ENCODE peak calls at places on chromosomes 3 and 15, in eight cellular contexts. One of them, this sample, is unnamed.

GRCh38 chr3:41202834-41203345 is 3.6 kb downstream of the CTNNB1 start:
- DNase-seq in adrenal gland: no peak
- DNase-seq in H9: no peak
- DNase-seq in GM23248: peak; percentile 80
- DNase-seq in CD4-positive, alpha-beta memory T cell: no peak
- DNase-seq in A549: no peak
- DNase-seq in transverse colon: no peak
- DNase-seq in psoas muscle: no peak
- DNase-seq in this sample: no peak

GRCh38 chr3:101862453-101863165 is 13.3 kb downstream of the NFKBIZ start:
- DNase-seq in adrenal gland: no peak
- DNase-seq in H9: no peak
- DNase-seq in GM23248: no peak
- DNase-seq in CD4-positive, alpha-beta memory T cell: no peak
- DNase-seq in A549: no peak
- DNase-seq in transverse colon: no peak
- DNase-seq in psoas muscle: no peak
- DNase-seq in this sample: no peak

GRCh38 chr3:153901152-153901551 is 220.0 kb upstream of the ARHGEF26 start:
- DNase-seq in adrenal gland: no peak
- DNase-seq in H9: no peak
- DNase-seq in GM23248: peak; percentile 46
- DNase-seq in CD4-positive, alpha-beta memory T cell: no peak
- DNase-seq in A549: no peak
- DNase-seq in transverse colon: no peak
- DNase-seq in psoas muscle: no peak
- DNase-seq in this sample: peak; percentile 56

GRCh38 chr3:13136426-13136825 is 63.2 kb upstream of the IQSEC1 start:
- DNase-seq in adrenal gland: no peak
- DNase-seq in H9: peak; percentile 20
- DNase-seq in GM23248: no peak
- DNase-seq in CD4-positive, alpha-beta memory T cell: no peak
- DNase-seq in A549: no peak
- DNase-seq in transverse colon: peak; percentile 5
- DNase-seq in psoas muscle: no peak
- DNase-seq in this sample: no peak

GRCh38 chr15:79329186-79329611 is 18.3 kb downstream of the TMED3 start:
- DNase-seq in adrenal gland: no peak
- DNase-seq in H9: no peak
- DNase-seq in GM23248: peak; percentile 61
- DNase-seq in CD4-positive, alpha-beta memory T cell: no peak
- DNase-seq in A549: no peak
- DNase-seq in transverse colon: no peak
- DNase-seq in psoas muscle: no peak
- DNase-seq in this sample: peak; percentile 39

GRCh38 chr3:158489181-158489580 is 81.8 kb upstream of the MLF1 start:
- DNase-seq in adrenal gland: no peak
- DNase-seq in H9: no peak
- DNase-seq in GM23248: no peak
- DNase-seq in CD4-positive, alpha-beta memory T cell: no peak
- DNase-seq in A549: no peak
- DNase-seq in transverse colon: no peak
- DNase-seq in psoas muscle: no peak
- DNase-seq in this sample: no peak

GRCh38 chr3:157333551-157333991 is 103.1 kb upstream of the PTX3 start:
- DNase-seq in adrenal gland: no peak
- DNase-seq in H9: no peak
- DNase-seq in GM23248: peak; percentile 82
- DNase-seq in CD4-positive, alpha-beta memory T cell: no peak
- DNase-seq in A549: no peak
- DNase-seq in transverse colon: no peak
- DNase-seq in psoas muscle: no peak
- DNase-seq in this sample: no peak

GRCh38 chr3:128498901-128499530 is 6.0 kb upstream of the GATA2 start:
- DNase-seq in adrenal gland: peak; percentile 13
- DNase-seq in H9: peak; percentile 11
- DNase-seq in GM23248: no peak
- DNase-seq in CD4-positive, alpha-beta memory T cell: no peak
- DNase-seq in A549: no peak
- DNase-seq in transverse colon: no peak
- DNase-seq in psoas muscle: no peak
- DNase-seq in this sample: no peak

GRCh38 chr3:160343132-160343531 is 55.9 kb downstream of the IFT80 start:
- DNase-seq in adrenal gland: no peak
- DNase-seq in H9: no peak
- DNase-seq in GM23248: peak; percentile 69
- DNase-seq in CD4-positive, alpha-beta memory T cell: no peak
- DNase-seq in A549: no peak
- DNase-seq in transverse colon: no peak
- DNase-seq in psoas muscle: no peak
- DNase-seq in this sample: no peak

GRCh38 chr3:43783987-43784639 is 93.4 kb downstream of the ABHD5 start:
- DNase-seq in adrenal gland: no peak
- DNase-seq in H9: no peak
- DNase-seq in GM23248: no peak
- DNase-seq in CD4-positive, alpha-beta memory T cell: no peak
- DNase-seq in A549: no peak
- DNase-seq in transverse colon: peak; percentile 48
- DNase-seq in psoas muscle: no peak
- DNase-seq in this sample: no peak

GRCh38 chr15:100559330-100559729 is 30.6 kb upstream of the CERS3 start:
- DNase-seq in adrenal gland: no peak
- DNase-seq in H9: no peak
- DNase-seq in GM23248: peak; percentile 85
- DNase-seq in CD4-positive, alpha-beta memory T cell: no peak
- DNase-seq in A549: no peak
- DNase-seq in transverse colon: peak; percentile 21
- DNase-seq in psoas muscle: peak; percentile 48
- DNase-seq in this sample: peak; percentile 85

GRCh38 chr3:172355836-172356235 is 92.4 kb downstream of the GHSR start:
- DNase-seq in adrenal gland: peak; percentile 38
- DNase-seq in H9: no peak
- DNase-seq in GM23248: peak; percentile 87
- DNase-seq in CD4-positive, alpha-beta memory T cell: no peak
- DNase-seq in A549: no peak
- DNase-seq in transverse colon: peak; percentile 24
- DNase-seq in psoas muscle: no peak
- DNase-seq in this sample: peak; percentile 33

GRCh38 chr3:156764761-156765160 is 61.4 kb upstream of the LEKR1 start:
- DNase-seq in adrenal gland: no peak
- DNase-seq in H9: no peak
- DNase-seq in GM23248: peak; percentile 51
- DNase-seq in CD4-positive, alpha-beta memory T cell: no peak
- DNase-seq in A549: no peak
- DNase-seq in transverse colon: no peak
- DNase-seq in psoas muscle: no peak
- DNase-seq in this sample: peak; percentile 58

GRCh38 chr15:40826123-40827075 is 2.1 kb downstream of the PPP1R14D start:
- DNase-seq in adrenal gland: no peak
- DNase-seq in H9: no peak
- DNase-seq in GM23248: no peak
- DNase-seq in CD4-positive, alpha-beta memory T cell: no peak
- DNase-seq in A549: no peak
- DNase-seq in transverse colon: no peak
- DNase-seq in psoas muscle: no peak
- DNase-seq in this sample: no peak

GRCh38 chr3:153614563-153614962 is 452.5 kb downstream of the RAP2B start:
- DNase-seq in adrenal gland: no peak
- DNase-seq in H9: no peak
- DNase-seq in GM23248: peak; percentile 88
- DNase-seq in CD4-positive, alpha-beta memory T cell: no peak
- DNase-seq in A549: no peak
- DNase-seq in transverse colon: no peak
- DNase-seq in psoas muscle: no peak
- DNase-seq in this sample: peak; percentile 93

GRCh38 chr3:190224466-190225185 is 97.6 kb downstream of the CLDN1 start:
- DNase-seq in adrenal gland: no peak
- DNase-seq in H9: no peak
- DNase-seq in GM23248: no peak
- DNase-seq in CD4-positive, alpha-beta memory T cell: no peak
- DNase-seq in A549: no peak
- DNase-seq in transverse colon: no peak
- DNase-seq in psoas muscle: no peak
- DNase-seq in this sample: no peak

GRCh38 chr15:57792729-57793449 is 86.4 kb downstream of the POLR2M start:
- DNase-seq in adrenal gland: no peak
- DNase-seq in H9: no peak
- DNase-seq in GM23248: peak; percentile 11
- DNase-seq in CD4-positive, alpha-beta memory T cell: no peak
- DNase-seq in A549: no peak
- DNase-seq in transverse colon: peak; percentile 57
- DNase-seq in psoas muscle: no peak
- DNase-seq in this sample: peak; percentile 51

GRCh38 chr3:158522737-158523136 is 48.3 kb upstream of the MLF1 start:
- DNase-seq in adrenal gland: no peak
- DNase-seq in H9: no peak
- DNase-seq in GM23248: peak; percentile 87
- DNase-seq in CD4-positive, alpha-beta memory T cell: no peak
- DNase-seq in A549: no peak
- DNase-seq in transverse colon: no peak
- DNase-seq in psoas muscle: no peak
- DNase-seq in this sample: no peak

GRCh38 chr3:127037971-127038446 is 55.1 kb downstream of the PLXNA1 start:
- DNase-seq in adrenal gland: no peak
- DNase-seq in H9: no peak
- DNase-seq in GM23248: no peak
- DNase-seq in CD4-positive, alpha-beta memory T cell: no peak
- DNase-seq in A549: no peak
- DNase-seq in transverse colon: no peak
- DNase-seq in psoas muscle: peak; percentile 8
- DNase-seq in this sample: no peak

GRCh38 chr3:169659858-169660614 is 3.5 kb downstream of the MECOM start:
- DNase-seq in adrenal gland: no peak
- DNase-seq in H9: peak; percentile 49
- DNase-seq in GM23248: no peak
- DNase-seq in CD4-positive, alpha-beta memory T cell: no peak
- DNase-seq in A549: no peak
- DNase-seq in transverse colon: no peak
- DNase-seq in psoas muscle: no peak
- DNase-seq in this sample: no peak
- H3K27ac ChIP-seq in adrenal gland: no peak overlapping the region
- H3K27ac ChIP-seq in H9: no peak overlapping the region
- H3K27ac ChIP-seq in GM23248: no peak overlapping the region
- H3K27ac ChIP-seq in CD4-positive, alpha-beta memory T cell: no peak overlapping the region
- H3K27ac ChIP-seq in A549: no peak overlapping the region
- H3K27ac ChIP-seq in transverse colon: no peak overlapping the region
- H3K27ac ChIP-seq in psoas muscle: peak overlapping the region; percentile 41
- H3K27ac ChIP-seq in this sample: no peak overlapping the region

DNA sequence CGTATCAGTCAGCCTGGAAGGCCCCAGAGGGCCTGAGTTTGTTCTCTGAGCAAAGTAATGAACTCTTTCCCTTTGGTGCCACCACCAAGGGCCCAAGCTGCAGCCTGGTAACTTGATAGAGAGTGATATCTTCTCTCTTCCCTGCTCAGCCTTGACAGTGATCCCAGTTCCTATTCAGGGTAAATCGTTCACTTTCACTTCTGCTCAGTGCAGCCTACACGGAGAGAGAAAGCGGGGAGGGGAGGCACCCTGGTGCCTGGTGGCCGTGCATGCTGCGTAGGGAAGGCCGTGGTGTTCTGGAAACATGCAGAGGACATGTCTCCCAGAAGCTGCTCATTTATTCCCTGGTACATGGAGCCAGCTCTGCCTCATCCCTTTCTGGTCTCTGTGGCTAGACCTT is 54.9 kb downstream of the KIF9 start:
- DNase-seq in adrenal gland: peak; percentile 28
- DNase-seq in H9: no peak
- DNase-seq in GM23248: no peak
- DNase-seq in CD4-positive, alpha-beta memory T cell: no peak
- DNase-seq in A549: no peak
- DNase-seq in transverse colon: peak; percentile 13
- DNase-seq in psoas muscle: no peak
- DNase-seq in this sample: no peak
- H3K27ac ChIP-seq in adrenal gland: no peak overlapping the region
- H3K27ac ChIP-seq in H9: no peak overlapping the region
- H3K27ac ChIP-seq in GM23248: no peak overlapping the region
- H3K27ac ChIP-seq in CD4-positive, alpha-beta memory T cell: no peak overlapping the region
- H3K27ac ChIP-seq in A549: no peak overlapping the region
- H3K27ac ChIP-seq in transverse colon: no peak overlapping the region
- H3K27ac ChIP-seq in psoas muscle: no peak overlapping the region
- H3K27ac ChIP-seq in this sample: no peak overlapping the region

GRCh38 chr3:100270218-100270588 is 9.4 kb downstream of the TBC1D23 start:
- DNase-seq in adrenal gland: no peak
- DNase-seq in H9: no peak
- DNase-seq in GM23248: no peak
- DNase-seq in CD4-positive, alpha-beta memory T cell: no peak
- DNase-seq in A549: no peak
- DNase-seq in transverse colon: no peak
- DNase-seq in psoas muscle: no peak
- DNase-seq in this sample: no peak
- H3K27ac ChIP-seq in adrenal gland: no peak overlapping the region
- H3K27ac ChIP-seq in H9: no peak overlapping the region
- H3K27ac ChIP-seq in GM23248: peak overlapping the region; percentile 88
- H3K27ac ChIP-seq in CD4-positive, alpha-beta memory T cell: no peak overlapping the region
- H3K27ac ChIP-seq in A549: no peak overlapping the region
- H3K27ac ChIP-seq in transverse colon: no peak overlapping the region
- H3K27ac ChIP-seq in psoas muscle: peak overlapping the region; percentile 99
- H3K27ac ChIP-seq in this sample: peak overlapping the region; percentile 97

GRCh38 chr3:191958980-191959671 is 498.2 kb downstream of the PYDC2 start:
- DNase-seq in adrenal gland: no peak
- DNase-seq in H9: no peak
- DNase-seq in GM23248: no peak
- DNase-seq in CD4-positive, alpha-beta memory T cell: no peak
- DNase-seq in A549: no peak
- DNase-seq in transverse colon: no peak
- DNase-seq in psoas muscle: no peak
- DNase-seq in this sample: peak; percentile 3
- H3K27ac ChIP-seq in adrenal gland: no peak overlapping the region
- H3K27ac ChIP-seq in H9: peak overlapping the region; percentile 11
- H3K27ac ChIP-seq in GM23248: no peak overlapping the region
- H3K27ac ChIP-seq in CD4-positive, alpha-beta memory T cell: no peak overlapping the region
- H3K27ac ChIP-seq in A549: no peak overlapping the region
- H3K27ac ChIP-seq in transverse colon: no peak overlapping the region
- H3K27ac ChIP-seq in psoas muscle: no peak overlapping the region
- H3K27ac ChIP-seq in this sample: no peak overlapping the region

GRCh38 chr15:39580630-39581500 is at the start of gene THBS1:
- DNase-seq in adrenal gland: peak; percentile 82
- DNase-seq in H9: peak; percentile 96
- DNase-seq in GM23248: peak; percentile 97
- DNase-seq in CD4-positive, alpha-beta memory T cell: no peak
- DNase-seq in A549: peak; percentile 57
- DNase-seq in transverse colon: peak; percentile 92
- DNase-seq in psoas muscle: peak; percentile 93
- DNase-seq in this sample: no peak
- H3K27ac ChIP-seq in adrenal gland: no peak within 1 kb of the TSS
- H3K27ac ChIP-seq in H9: peak within 1 kb of the TSS; percentile 6
- H3K27ac ChIP-seq in GM23248: peak within 1 kb of the TSS; percentile 95
- H3K27ac ChIP-seq in CD4-positive, alpha-beta memory T cell: no peak within 1 kb of the TSS
- H3K27ac ChIP-seq in A549: peak within 1 kb of the TSS; percentile 99
- H3K27ac ChIP-seq in transverse colon: peak within 1 kb of the TSS; percentile 96
- H3K27ac ChIP-seq in psoas muscle: peak within 1 kb of the TSS; percentile 60
- H3K27ac ChIP-seq in this sample: peak within 1 kb of the TSS; percentile 95

This sample was measured in epithelial cell of prostate.